ENCODE peak calls at places on chromosomes 7 and 10, in eight cellular contexts. One of them, this sample, is unnamed.
A peak's percentile ranks its signal among the peaks of the same experiment; 100 is the strongest.

GRCh38 chr7:50710441-50711154 is 72.1 kb downstream of the GRB10 start:
- DNase-seq in heart right ventricle: no peak
- DNase-seq in CD4-positive, alpha-beta T cell: no peak
- DNase-seq in WERI-Rb-1: no peak
- DNase-seq in PC-3: no peak
- DNase-seq in endodermal cell: no peak
- DNase-seq in epithelial cell of proximal tubule: no peak
- DNase-seq in hepatocyte: no peak
- DNase-seq in this sample: no peak

GRCh38 chr10:42755028-42755451 is 27.6 kb upstream of the BMS1 start:
- DNase-seq in WERI-Rb-1: no peak
- DNase-seq in hepatocyte: peak; percentile 17
- DNase-seq in endodermal cell: peak; percentile 76
- DNase-seq in PC-3: no peak
- DNase-seq in epithelial cell of proximal tubule: no peak
- DNase-seq in heart right ventricle: no peak
- DNase-seq in CD4-positive, alpha-beta T cell: no peak
- DNase-seq in this sample: no peak

GRCh38 chr7:140475747-140476333 is 3.5 kb downstream of the MKRN1 start:
- DNase-seq in hepatocyte: peak; percentile 71
- DNase-seq in CD4-positive, alpha-beta T cell: peak; percentile 45
- DNase-seq in endodermal cell: peak; percentile 60
- DNase-seq in epithelial cell of proximal tubule: no peak
- DNase-seq in WERI-Rb-1: peak; percentile 37
- DNase-seq in heart right ventricle: no peak
- DNase-seq in PC-3: peak; percentile 79
- DNase-seq in this sample: no peak

GRCh38 chr10:73358331-73359279 is at the start of gene CFAP70:
- DNase-seq in CD4-positive, alpha-beta T cell: peak; percentile 92
- DNase-seq in endodermal cell: peak; percentile 97
- DNase-seq in hepatocyte: peak; percentile 99
- DNase-seq in heart right ventricle: peak; percentile 90
- DNase-seq in WERI-Rb-1: peak; percentile 95
- DNase-seq in PC-3: peak; percentile 100
- DNase-seq in epithelial cell of proximal tubule: peak; percentile 76
- DNase-seq in this sample: peak; percentile 98

GRCh38 chr7:23713285-23714235 is 3.5 kb downstream of the STK31 start:
- DNase-seq in epithelial cell of proximal tubule: peak; percentile 48
- DNase-seq in hepatocyte: no peak
- DNase-seq in CD4-positive, alpha-beta T cell: no peak
- DNase-seq in endodermal cell: no peak
- DNase-seq in WERI-Rb-1: no peak
- DNase-seq in PC-3: peak; percentile 88
- DNase-seq in heart right ventricle: no peak
- DNase-seq in this sample: no peak

GRCh38 chr7:82559203-82559805 is 115.7 kb upstream of the CACNA2D1 start:
- DNase-seq in endodermal cell: peak; percentile 68
- DNase-seq in CD4-positive, alpha-beta T cell: no peak
- DNase-seq in heart right ventricle: no peak
- DNase-seq in hepatocyte: peak; percentile 18
- DNase-seq in PC-3: no peak
- DNase-seq in epithelial cell of proximal tubule: no peak
- DNase-seq in WERI-Rb-1: peak; percentile 92
- DNase-seq in this sample: no peak

GRCh38 chr7:132138817-132139216 is 437.5 kb downstream of the PLXNA4 start:
- DNase-seq in heart right ventricle: no peak
- DNase-seq in PC-3: peak; percentile 56
- DNase-seq in CD4-positive, alpha-beta T cell: no peak
- DNase-seq in WERI-Rb-1: peak; percentile 39
- DNase-seq in epithelial cell of proximal tubule: no peak
- DNase-seq in endodermal cell: no peak
- DNase-seq in hepatocyte: no peak
- DNase-seq in this sample: no peak

GRCh38 chr7:8063706-8064297 is 95.2 kb downstream of the GLCCI1 start:
- DNase-seq in CD4-positive, alpha-beta T cell: no peak
- DNase-seq in hepatocyte: no peak
- DNase-seq in endodermal cell: no peak
- DNase-seq in PC-3: no peak
- DNase-seq in epithelial cell of proximal tubule: no peak
- DNase-seq in WERI-Rb-1: no peak
- DNase-seq in heart right ventricle: no peak
- DNase-seq in this sample: no peak

GRCh38 chr7:142438235-142438922 is 180.5 kb upstream of the PRSS58 start:
- DNase-seq in endodermal cell: peak; percentile 80
- DNase-seq in epithelial cell of proximal tubule: no peak
- DNase-seq in hepatocyte: peak; percentile 34
- DNase-seq in CD4-positive, alpha-beta T cell: peak; percentile 19
- DNase-seq in PC-3: peak; percentile 71
- DNase-seq in WERI-Rb-1: peak; percentile 62
- DNase-seq in heart right ventricle: no peak
- DNase-seq in this sample: no peak

GRCh38 chr10:101770331-101771215 is 5.3 kb downstream of the FGF8 start:
- DNase-seq in heart right ventricle: no peak
- DNase-seq in endodermal cell: no peak
- DNase-seq in PC-3: no peak
- DNase-seq in epithelial cell of proximal tubule: no peak
- DNase-seq in hepatocyte: no peak
- DNase-seq in CD4-positive, alpha-beta T cell: no peak
- DNase-seq in WERI-Rb-1: no peak
- DNase-seq in this sample: no peak

GRCh38 chr10:72694476-72695369 is 2.8 kb downstream of the MCU start:
- DNase-seq in CD4-positive, alpha-beta T cell: no peak
- DNase-seq in hepatocyte: peak; percentile 47
- DNase-seq in heart right ventricle: no peak
- DNase-seq in epithelial cell of proximal tubule: no peak
- DNase-seq in WERI-Rb-1: peak; percentile 13
- DNase-seq in PC-3: peak; percentile 38
- DNase-seq in endodermal cell: no peak
- DNase-seq in this sample: no peak

GRCh38 chr10:76411719-76412435 is 980.5 kb downstream of the LRMDA start:
- DNase-seq in CD4-positive, alpha-beta T cell: no peak
- DNase-seq in epithelial cell of proximal tubule: no peak
- DNase-seq in hepatocyte: no peak
- DNase-seq in PC-3: no peak
- DNase-seq in endodermal cell: no peak
- DNase-seq in heart right ventricle: peak; percentile 51
- DNase-seq in WERI-Rb-1: no peak
- DNase-seq in this sample: no peak

GRCh38 chr10:35379226-35380137 is 43.2 kb downstream of the CCNY start:
- DNase-seq in WERI-Rb-1: peak; percentile 18
- DNase-seq in hepatocyte: peak; percentile 34
- DNase-seq in CD4-positive, alpha-beta T cell: peak; percentile 6
- DNase-seq in endodermal cell: peak; percentile 70
- DNase-seq in heart right ventricle: peak; percentile 48
- DNase-seq in PC-3: peak; percentile 40
- DNase-seq in epithelial cell of proximal tubule: no peak
- DNase-seq in this sample: no peak
- TF ChIP-seq CTCF in WERI-Rb-1: no peak
- TF ChIP-seq CTCF in hepatocyte: no peak
- TF ChIP-seq CTCF in CD4-positive, alpha-beta T cell: no peak
- TF ChIP-seq CTCF in endodermal cell: peak; percentile 17
- TF ChIP-seq CTCF in heart right ventricle: peak; percentile 25
- TF ChIP-seq CTCF in PC-3: peak; percentile 14
- TF ChIP-seq CTCF in epithelial cell of proximal tubule: peak; percentile 7
- TF ChIP-seq CTCF in this sample: no peak

GRCh38 chr7:25851332-25852248 is 300.4 kb upstream of the NFE2L3 start:
- DNase-seq in WERI-Rb-1: peak; percentile 85
- DNase-seq in heart right ventricle: peak; percentile 81
- DNase-seq in epithelial cell of proximal tubule: peak; percentile 38
- DNase-seq in endodermal cell: peak; percentile 96
- DNase-seq in PC-3: peak; percentile 89
- DNase-seq in CD4-positive, alpha-beta T cell: peak; percentile 37
- DNase-seq in hepatocyte: peak; percentile 94
- DNase-seq in this sample: peak; percentile 93
- TF ChIP-seq CTCF in WERI-Rb-1: peak; percentile 81
- TF ChIP-seq CTCF in heart right ventricle: peak; percentile 86
- TF ChIP-seq CTCF in epithelial cell of proximal tubule: peak; percentile 95
- TF ChIP-seq CTCF in endodermal cell: peak; percentile 96
- TF ChIP-seq CTCF in PC-3: peak; percentile 88
- TF ChIP-seq CTCF in CD4-positive, alpha-beta T cell: peak; percentile 64
- TF ChIP-seq CTCF in hepatocyte: peak; percentile 92
- TF ChIP-seq CTCF in this sample: peak; percentile 96

DNA sequence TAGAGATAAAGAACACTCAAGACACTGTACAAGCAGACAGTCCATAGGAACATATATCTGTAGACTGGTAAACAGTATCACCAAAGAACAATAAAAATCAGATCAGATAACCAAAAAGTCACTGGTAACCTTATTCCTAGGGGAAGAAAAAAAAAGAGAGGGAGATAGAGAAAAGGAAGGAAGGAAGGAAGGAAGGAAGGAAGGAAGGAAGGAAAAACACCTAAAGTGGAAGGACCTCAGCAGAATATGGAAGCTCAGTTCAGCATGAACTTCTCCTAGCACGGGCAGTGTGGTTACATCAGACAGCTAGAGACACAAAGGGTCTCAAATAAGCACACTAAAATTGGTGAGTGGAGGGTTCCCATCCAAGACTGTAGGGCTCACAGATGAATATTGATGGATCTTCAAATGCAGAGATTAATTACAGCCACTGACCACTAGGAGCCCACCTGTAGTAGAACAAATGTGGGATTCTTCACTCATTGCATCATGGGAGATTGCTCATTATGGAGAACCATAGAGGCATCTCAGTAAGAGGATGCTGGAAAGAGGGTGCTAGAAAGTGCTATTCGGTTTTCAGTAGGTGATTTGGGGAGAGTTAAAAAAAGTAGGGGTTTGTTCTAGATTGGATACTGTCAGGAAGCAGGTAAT is 293.4 kb upstream of the C7orf33 start:
- DNase-seq in epithelial cell of proximal tubule: no peak
- DNase-seq in hepatocyte: no peak
- DNase-seq in WERI-Rb-1: no peak
- DNase-seq in CD4-positive, alpha-beta T cell: no peak
- DNase-seq in endodermal cell: no peak
- DNase-seq in PC-3: peak; percentile 18
- DNase-seq in heart right ventricle: no peak
- DNase-seq in this sample: no peak
- TF ChIP-seq CTCF in epithelial cell of proximal tubule: peak; percentile 8
- TF ChIP-seq CTCF in hepatocyte: no peak
- TF ChIP-seq CTCF in WERI-Rb-1: no peak
- TF ChIP-seq CTCF in CD4-positive, alpha-beta T cell: no peak
- TF ChIP-seq CTCF in endodermal cell: peak; percentile 58
- TF ChIP-seq CTCF in PC-3: peak; percentile 37
- TF ChIP-seq CTCF in heart right ventricle: no peak
- TF ChIP-seq CTCF in this sample: no peak

GRCh38 chr7:85950418-85950817 is 693.3 kb upstream of the GRM3 start:
- DNase-seq in endodermal cell: no peak
- DNase-seq in hepatocyte: no peak
- DNase-seq in PC-3: no peak
- DNase-seq in epithelial cell of proximal tubule: no peak
- DNase-seq in heart right ventricle: no peak
- DNase-seq in CD4-positive, alpha-beta T cell: no peak
- DNase-seq in WERI-Rb-1: no peak
- DNase-seq in this sample: no peak
- TF ChIP-seq CTCF in endodermal cell: no peak
- TF ChIP-seq CTCF in hepatocyte: no peak
- TF ChIP-seq CTCF in PC-3: no peak
- TF ChIP-seq CTCF in epithelial cell of proximal tubule: no peak
- TF ChIP-seq CTCF in heart right ventricle: no peak
- TF ChIP-seq CTCF in CD4-positive, alpha-beta T cell: no peak
- TF ChIP-seq CTCF in WERI-Rb-1: no peak
- TF ChIP-seq CTCF in this sample: no peak

DNA sequence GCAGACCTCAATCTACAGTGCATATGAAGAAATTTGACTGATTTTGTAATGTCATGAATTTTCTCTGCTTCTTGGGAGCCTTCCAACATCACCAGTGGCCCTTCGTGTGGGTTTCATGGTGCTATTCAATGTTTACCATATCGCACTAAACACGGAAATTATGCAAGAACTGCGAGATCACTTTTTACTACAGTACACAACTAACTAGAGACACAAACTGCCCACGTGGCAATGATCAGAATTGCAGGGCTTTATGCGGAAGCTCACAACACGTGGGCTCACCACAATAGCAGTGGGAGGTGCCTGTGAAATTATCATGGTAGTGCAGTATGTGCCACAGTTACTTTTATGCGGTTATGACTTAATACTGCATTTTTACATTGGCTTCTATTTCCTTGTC is 449.7 kb upstream of the KLF6 start:
- DNase-seq in WERI-Rb-1: no peak
- DNase-seq in heart right ventricle: no peak
- DNase-seq in hepatocyte: no peak
- DNase-seq in epithelial cell of proximal tubule: no peak
- DNase-seq in endodermal cell: no peak
- DNase-seq in PC-3: no peak
- DNase-seq in CD4-positive, alpha-beta T cell: peak; percentile 15
- DNase-seq in this sample: no peak
- TF ChIP-seq CTCF in WERI-Rb-1: no peak
- TF ChIP-seq CTCF in heart right ventricle: no peak
- TF ChIP-seq CTCF in hepatocyte: no peak
- TF ChIP-seq CTCF in epithelial cell of proximal tubule: no peak
- TF ChIP-seq CTCF in endodermal cell: no peak
- TF ChIP-seq CTCF in PC-3: no peak
- TF ChIP-seq CTCF in CD4-positive, alpha-beta T cell: no peak
- TF ChIP-seq CTCF in this sample: no peak

GRCh38 chr10:56116684-56117083 is 244.4 kb downstream of the ZWINT start:
- DNase-seq in heart right ventricle: no peak
- DNase-seq in PC-3: peak; percentile 57
- DNase-seq in WERI-Rb-1: no peak
- DNase-seq in epithelial cell of proximal tubule: no peak
- DNase-seq in endodermal cell: no peak
- DNase-seq in CD4-positive, alpha-beta T cell: no peak
- DNase-seq in hepatocyte: peak; percentile 9
- DNase-seq in this sample: no peak
- TF ChIP-seq CTCF in heart right ventricle: no peak
- TF ChIP-seq CTCF in PC-3: peak; percentile 85
- TF ChIP-seq CTCF in WERI-Rb-1: peak; percentile 47
- TF ChIP-seq CTCF in epithelial cell of proximal tubule: peak; percentile 42
- TF ChIP-seq CTCF in endodermal cell: peak; percentile 73
- TF ChIP-seq CTCF in CD4-positive, alpha-beta T cell: no peak
- TF ChIP-seq CTCF in hepatocyte: peak; percentile 47
- TF ChIP-seq CTCF in this sample: peak; percentile 24

DNA sequence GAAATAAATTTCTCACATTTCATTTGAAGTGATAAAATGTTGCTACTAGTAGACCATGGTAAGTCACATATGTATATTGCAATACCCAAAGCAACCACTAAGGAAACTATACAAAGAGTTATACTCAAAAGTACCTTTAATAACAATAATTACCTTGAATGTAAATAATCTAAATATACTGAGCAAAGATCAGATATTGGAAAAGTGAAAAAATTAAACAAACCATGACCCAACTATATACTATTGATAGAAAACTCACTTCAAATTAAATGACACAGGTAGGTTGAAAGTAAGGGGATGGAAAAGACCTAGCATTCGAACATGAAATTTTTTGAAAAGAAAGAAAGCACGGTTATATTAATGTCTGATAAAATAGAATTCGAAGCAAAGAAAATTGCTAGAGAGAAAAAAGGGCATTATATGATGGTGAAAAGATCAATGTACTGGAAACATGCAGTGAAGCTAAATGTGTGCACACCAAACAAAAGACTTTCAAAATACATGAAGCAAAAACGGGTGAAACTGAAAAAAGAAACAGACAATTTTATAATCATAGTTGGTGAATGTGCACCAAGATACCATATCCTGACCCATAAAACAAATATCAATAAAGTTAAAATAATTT is 29.1 kb downstream of the TFPI2 start:
- DNase-seq in CD4-positive, alpha-beta T cell: no peak
- DNase-seq in PC-3: peak; percentile 13
- DNase-seq in WERI-Rb-1: no peak
- DNase-seq in hepatocyte: no peak
- DNase-seq in heart right ventricle: no peak
- DNase-seq in endodermal cell: no peak
- DNase-seq in epithelial cell of proximal tubule: no peak
- DNase-seq in this sample: no peak
- TF ChIP-seq CTCF in CD4-positive, alpha-beta T cell: no peak
- TF ChIP-seq CTCF in PC-3: peak; percentile 54
- TF ChIP-seq CTCF in WERI-Rb-1: no peak
- TF ChIP-seq CTCF in hepatocyte: no peak
- TF ChIP-seq CTCF in heart right ventricle: no peak
- TF ChIP-seq CTCF in endodermal cell: peak; percentile 71
- TF ChIP-seq CTCF in epithelial cell of proximal tubule: no peak
- TF ChIP-seq CTCF in this sample: peak; percentile 32

This sample was measured in osteocyte.